ENCODE peak calls at places on chromosomes 4 and X, in five cellular contexts. H is GM12878, T is HL-60, V is K562, L is HepG2. Q is an unnamed sample.

GRCh38 chr4:100177855-100178254 is 12.4 kb downstream of the DDIT4L start:
- DNase-seq in H (no peak), T (no peak), V (no peak), L (no peak), Q (no peak)

GRCh38 chr4:109462297-109462696 is 28.7 kb downstream of the SEC24B start:
- DNase-seq in H (no peak), T (no peak), V (peak), L (no peak), Q (no peak)

GRCh38 chrX:110277609-110278008 is 40.3 kb downstream of the AMMECR1 start:
- DNase-seq in H (no peak), T (no peak), V (no peak), L (no peak), Q (no peak)

GRCh38 chr4:3491681-3492405 is 28.7 kb downstream of the DOK7 start:
- DNase-seq in H (no peak), T (no peak), V (no peak), L (no peak), Q (no peak)

GRCh38 chr4:167111622-167112021 is 122.7 kb downstream of the SPOCK3 start:
- DNase-seq in H (no peak), T (no peak), V (no peak), L (no peak), Q (peak)

GRCh38 chr4:85200106-85200505 is 233.6 kb upstream of the WDFY3 start:
- DNase-seq in H (no peak), T (no peak), V (no peak), L (no peak), Q (no peak)

GRCh38 chr4:85779165-85779564 is 304.2 kb downstream of the ARHGAP24 start:
- DNase-seq in H (no peak), T (no peak), V (no peak), L (no peak), Q (no peak)

GRCh38 chr4:56435001-56435747 is at the start of gene PPAT:
- DNase-seq in H (peak), T (peak), V (peak), L (peak), Q (peak)

GRCh38 chrX:77422886-77423648 is 24.1 kb upstream of the FGF16 start:
- DNase-seq in H (no peak), T (no peak), V (no peak), L (no peak), Q (no peak)

GRCh38 chr4:47623916-47624554 is 139.0 kb downstream of the ATP10D start:
- DNase-seq in H (no peak), T (no peak), V (no peak), L (no peak), Q (no peak)

GRCh38 chr4:114780205-114780604 is 181.6 kb downstream of the UGT8 start:
- DNase-seq in H (no peak), T (no peak), V (no peak), L (peak), Q (no peak)

GRCh38 chrX:141733371-141733770 is 34.8 kb upstream of the SPANXD start:
- DNase-seq in H (no peak), T (no peak), V (no peak), L (no peak), Q (no peak)

GRCh38 chr4:145776208-145776607 is 96.3 kb downstream of the C4orf51 start:
- DNase-seq in H (no peak), T (no peak), V (peak), L (no peak), Q (no peak)

GRCh38 chrX:111071542-111072277 is 24.3 kb upstream of the PAK3 start:
- DNase-seq in H (no peak), T (no peak), V (no peak), L (no peak), Q (no peak)

GRCh38 chrX:150035531-150035930 is 97.2 kb upstream of the EOLA2 start:
- DNase-seq in H (no peak), T (no peak), V (no peak), L (no peak), Q (peak)

GRCh38 chr4:71275004-71275403 is 63.8 kb upstream of the SLC4A4 start:
- DNase-seq in H (no peak), T (no peak), V (no peak), L (no peak), Q (no peak)

GRCh38 chrX:129523076-129524055 is at the start of gene SMARCA1:
- DNase-seq in H (no peak), T (no peak), V (no peak), L (peak), Q (peak)

GRCh38 chrX:45850775-45851433 is 650.2 kb upstream of the DIPK2B start:
- DNase-seq in H (no peak), T (no peak), V (no peak), L (peak), Q (peak)

GRCh38 chr4:829761-830655 is 4.1 kb upstream of the CPLX1 start:
- DNase-seq in H (no peak), T (no peak), V (no peak), L (no peak), Q (no peak)

GRCh38 chr4:38237139-38237538 is 276.9 kb downstream of the PTTG2 start:
- DNase-seq in H (no peak), T (no peak), V (no peak), L (peak), Q (no peak)

GRCh38 chr4:2071912-2072867 is 13.1 kb downstream of the NAT8L start:
- DNase-seq in H (no peak), T (no peak), V (no peak), L (peak), Q (no peak)

GRCh38 chr4:14008494-14008893 is 381.0 kb upstream of the BOD1L1 start:
- DNase-seq in H (no peak), T (no peak), V (no peak), L (no peak), Q (no peak)

GRCh38 chr4:1091561-1091995 is 21.8 kb downstream of the RNF212 start:
- DNase-seq in H (no peak), T (no peak), V (no peak), L (no peak), Q (no peak)

GRCh38 chrX:108473979-108474378 is 34.3 kb downstream of the COL4A5 start:
- DNase-seq in H (no peak), T (no peak), V (no peak), L (no peak), Q (no peak)

GRCh38 chrX:39574178-39574577 is 523.6 kb downstream of the BCOR start:
- DNase-seq in H (no peak), T (no peak), V (no peak), L (no peak), Q (no peak)

DNA sequence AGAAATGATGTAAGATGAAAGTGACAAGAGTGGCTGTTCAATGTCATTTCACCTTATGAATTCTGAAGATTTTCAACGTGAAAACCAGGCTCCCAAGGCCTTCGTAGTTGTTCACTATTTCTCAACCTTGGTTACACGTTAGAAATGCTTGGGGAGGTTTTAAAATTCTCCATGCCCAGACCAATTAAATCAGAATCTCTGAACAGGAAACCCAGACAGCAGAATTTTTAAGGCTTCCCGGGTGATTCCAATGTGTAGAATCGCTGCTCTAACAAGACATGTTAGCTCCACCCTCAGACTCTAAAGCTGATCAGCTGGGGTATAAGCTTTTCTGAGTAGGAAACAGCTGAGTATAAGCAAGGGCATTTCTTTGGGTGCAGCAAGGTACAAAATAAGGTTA is 160.4 kb upstream of the TET2 start:
- DNase-seq in H (no peak), T (no peak), V (no peak), L (no peak), Q (no peak)
- TF ChIP-seq REST in H (no peak), T (no peak), V (no peak), L (no peak), Q (no peak)

DNA sequence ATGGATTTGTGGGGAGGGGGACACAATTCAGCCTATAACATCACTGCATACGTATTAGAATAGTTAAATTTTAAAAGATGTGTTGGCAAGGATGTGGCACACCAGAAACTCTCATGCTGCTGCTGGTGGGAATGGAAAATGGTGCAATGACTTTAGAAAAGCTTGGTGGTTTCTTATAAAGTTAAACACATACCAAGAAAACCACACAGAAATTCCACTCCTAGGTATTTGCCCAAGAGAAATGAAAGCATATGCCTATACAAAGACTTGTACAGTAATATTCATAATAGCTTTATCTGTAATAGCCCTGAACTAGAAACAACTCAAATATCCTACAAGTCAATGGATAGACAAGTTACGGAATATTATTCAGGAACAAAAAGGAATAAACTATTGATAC is 71.3 kb upstream of the PDHA1 start:
- DNase-seq in H (peak), T (no peak), V (no peak), L (no peak), Q (no peak)
- TF ChIP-seq REST in H (no peak), T (no peak), V (no peak), L (no peak), Q (no peak)

GRCh38 chr4:77036206-77036605 is 39.6 kb downstream of the CCNI start:
- DNase-seq in H (no peak), T (no peak), V (no peak), L (no peak), Q (no peak)
- TF ChIP-seq REST in H (no peak), T (no peak), V (no peak), L (no peak), Q (no peak)

GRCh38 chr4:151025759-151026158 is 10.7 kb upstream of the LRBA start:
- DNase-seq in H (no peak), T (no peak), V (no peak), L (no peak), Q (no peak)

GRCh38 chr4:151034829-151035228 is 19.7 kb upstream of the LRBA start:
- DNase-seq in H (no peak), T (no peak), V (no peak), L (no peak), Q (no peak)

GRCh38 chr4:151035321-151035720 is 20.2 kb upstream of the LRBA start:
- DNase-seq in H (no peak), T (no peak), V (no peak), L (peak), Q (no peak)

GRCh38 chr4:151031831-151032605 is 16.9 kb upstream of the LRBA start:
- DNase-seq in H (peak), T (no peak), V (peak), L (no peak), Q (no peak)

GRCh38 chr4:151029537-151029936 is 14.5 kb upstream of the LRBA start:
- DNase-seq in H (no peak), T (no peak), V (peak), L (no peak), Q (no peak)
- TF ChIP-seq REST in H (no peak), T (no peak), V (no peak), L (no peak), Q (no peak)

GRCh38 chr4:15695764-15696163 is 7.1 kb upstream of the BST1 start:
- DNase-seq in H (no peak), T (no peak), V (no peak), L (no peak), Q (no peak)

GRCh38 chr4:15695240-15695699 is 7.6 kb upstream of the BST1 start:
- DNase-seq in H (no peak), T (no peak), V (no peak), L (no peak), Q (peak)

GRCh38 chr4:15691346-15692140 is 9.9 kb downstream of the FAM200B start:
- DNase-seq in H (no peak), T (no peak), V (no peak), L (peak), Q (peak)

GRCh38 chr4:15694431-15694830 is 8.4 kb upstream of the BST1 start:
- DNase-seq in H (no peak), T (no peak), V (no peak), L (no peak), Q (no peak)

DNA sequence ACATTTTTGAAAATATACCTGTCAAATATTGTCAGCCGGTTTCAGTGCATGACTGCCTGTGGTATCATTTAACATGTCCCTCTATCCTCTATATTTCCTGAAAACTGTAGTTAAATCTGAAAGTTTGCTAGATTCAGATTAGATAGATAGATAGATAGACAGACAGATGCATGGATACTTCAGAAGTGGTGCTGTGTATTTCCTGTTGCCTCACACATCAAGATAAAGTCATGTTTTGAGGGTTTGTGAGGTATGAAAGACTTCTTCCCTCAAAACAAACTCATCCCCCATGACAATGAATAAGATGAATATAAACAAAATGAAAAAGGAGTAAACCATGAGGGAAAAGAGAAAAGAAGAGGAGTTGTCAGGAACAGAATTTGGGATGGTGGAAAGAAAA is 6.0 kb upstream of the BST1 start:
- DNase-seq in H (no peak), T (no peak), V (no peak), L (no peak), Q (no peak)
- TF ChIP-seq REST in H (no peak), T (no peak), V (no peak), L (no peak), Q (no peak)

GRCh38 chr4:7280906-7281305 is 88.6 kb downstream of the SORCS2 start:
- DNase-seq in H (no peak), T (no peak), V (no peak), L (no peak), Q (no peak)
- TF ChIP-seq REST in H (no peak), T (no peak), V (no peak), L (no peak), Q (no peak)

DNA sequence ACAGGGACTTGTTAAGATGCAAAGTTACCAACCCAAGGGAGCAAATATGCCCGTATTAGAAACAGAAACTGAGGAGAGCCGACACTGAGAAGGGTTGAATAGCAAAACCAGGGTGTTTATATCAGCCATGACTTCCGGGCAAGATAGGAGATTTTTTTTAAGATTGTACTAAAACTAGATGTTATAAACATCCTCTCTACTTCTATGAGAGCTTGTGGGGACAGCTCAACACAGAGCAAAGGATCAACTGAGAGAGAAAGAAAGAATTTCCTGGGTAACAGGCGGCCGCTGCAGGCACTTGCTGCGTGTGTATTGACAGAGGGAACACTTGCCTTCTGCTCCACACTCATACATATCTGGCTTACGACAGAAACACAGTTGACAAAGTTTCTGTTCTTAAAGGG is 49.1 kb upstream of the FBXW7 start:
- DNase-seq in H (peak), T (no peak), V (no peak), L (no peak), Q (no peak)
- TF ChIP-seq REST in H (no peak), T (no peak), V (no peak), L (no peak), Q (no peak)

GRCh38 chr4:169645627-169646026 is 25.2 kb downstream of the CLCN3 start:
- DNase-seq in H (no peak), T (no peak), V (no peak), L (no peak), Q (no peak)

GRCh38 chr4:169644802-169645201 is 24.4 kb downstream of the CLCN3 start:
- DNase-seq in H (no peak), T (no peak), V (no peak), L (no peak), Q (no peak)

GRCh38 chr4:169634975-169635374 is 14.6 kb downstream of the CLCN3 start:
- DNase-seq in H (no peak), T (no peak), V (no peak), L (no peak), Q (no peak)

GRCh38 chr4:169640261-169640880 is 20.0 kb downstream of the CLCN3 start:
- DNase-seq in H (no peak), T (no peak), V (no peak), L (no peak), Q (no peak)
- TF ChIP-seq REST in H (no peak), T (no peak), V (no peak), L (no peak), Q (no peak)

GRCh38 chrX:21926527-21927278 is 13.8 kb upstream of the SMS start:
- DNase-seq in H (no peak), T (no peak), V (peak), L (peak), Q (peak)
- TF ChIP-seq REST in H (no peak), T (no peak), V (no peak), L (no peak), Q (no peak)

GRCh38 chr4:147994491-147995385 is 262.9 kb downstream of the ARHGAP10 start:
- DNase-seq in H (no peak), T (no peak), V (no peak), L (no peak), Q (no peak)
- TF ChIP-seq REST in H (no peak), T (no peak), V (no peak), L (no peak), Q (no peak)